ENCODE peak calls at places on chromosome 20, in six cellular contexts. C is H9, S is IMR-90, O is neuronal stem cell, T is trophoblast cell, E is mesendoderm. Z is an unnamed sample.

GRCh38 chr20:44858959-44859358 is 26.5 kb upstream of the YWHAB start:
- DNase-seq in O (no peak), S (no peak), C (no peak), E (peak; percentile 65), T (no peak), Z (peak; percentile 11)

GRCh38 chr20:12012241-12013222 is 94.8 kb downstream of the BTBD3 start:
- DNase-seq in E (peak; percentile 88), C (peak; percentile 76), O (peak; percentile 42), S (peak; percentile 52), T (peak; percentile 60), Z (peak; percentile 40)

GRCh38 chr20:48697845-48698491 is 129.8 kb downstream of the PREX1 start:
- DNase-seq in T (peak; percentile 98), O (no peak), S (peak; percentile 64), E (no peak), C (no peak), Z (peak; percentile 53)

GRCh38 chr20:64001607-64002011 is 20.7 kb downstream of the PRPF6 start:
- DNase-seq in E (no peak), O (no peak), C (no peak), S (peak; percentile 40), T (no peak), Z (no peak)

GRCh38 chr20:61516398-61517208 is 264.5 kb downstream of the CDH4 start:
- DNase-seq in O (no peak), S (peak; percentile 35), C (no peak), E (no peak), T (no peak), Z (peak; percentile 6)

GRCh38 chr20:15703171-15703911 is 869.9 kb downstream of the KIF16B start:
- DNase-seq in S (peak; percentile 87), C (no peak), E (no peak), T (no peak), O (no peak), Z (no peak)

GRCh38 chr20:17681741-17682102 is 320 bp downstream of the RRBP1 start:
- DNase-seq in S (no peak), T (no peak), O (no peak), E (no peak), C (no peak), Z (no peak)

GRCh38 chr20:12592756-12593155 is 416.0 kb upstream of the SPTLC3 start:
- DNase-seq in S (no peak), E (peak; percentile 40), T (peak; percentile 63), C (no peak), O (no peak), Z (no peak)

GRCh38 chr20:29873946-29874345 is 1383.5 kb upstream of the DEFB115 start:
- DNase-seq in O (peak; percentile 58), C (peak; percentile 65), T (no peak), S (peak; percentile 22), E (peak; percentile 71), Z (peak; percentile 33)

GRCh38 chr20:19811231-19811630 is 53.2 kb downstream of the RIN2 start:
- DNase-seq in O (no peak), S (no peak), T (no peak), E (no peak), C (no peak), Z (no peak)

GRCh38 chr20:11271920-11272594 is 598.3 kb upstream of the JAG1 start:
- DNase-seq in S (no peak), O (peak; percentile 51), E (no peak), C (no peak), T (no peak), Z (no peak)

GRCh38 chr20:1281279-1282057 is 15.4 kb downstream of the SNPH start:
- DNase-seq in C (peak; percentile 10), T (no peak), S (no peak), O (no peak), E (no peak), Z (no peak)

GRCh38 chr20:855466-856360 is 22.2 kb downstream of the FAM110A start:
- DNase-seq in C (no peak), O (no peak), E (no peak), S (no peak), T (peak; percentile 64), Z (no peak)

GRCh38 chr20:52209154-52209571 is 17.6 kb upstream of the ZFP64 start:
- DNase-seq in C (peak; percentile 84), E (peak; percentile 42), S (no peak), T (no peak), O (no peak), Z (no peak)

GRCh38 chr20:26216025-26216424 is 519.4 kb upstream of the ZNF337 start:
- DNase-seq in C (no peak), T (no peak), O (no peak), S (peak; percentile 20), E (no peak), Z (no peak)

GRCh38 chr20:2165871-2166270 is 64.2 kb downstream of the STK35 start:
- DNase-seq in O (no peak), C (no peak), S (no peak), T (no peak), E (no peak), Z (no peak)

GRCh38 chr20:31535298-31535697 is 21.1 kb downstream of the HM13 start:
- DNase-seq in T (no peak), E (no peak), O (no peak), C (no peak), S (no peak), Z (no peak)

GRCh38 chr20:407097-407952 is 774 bp upstream of the RBCK1 start:
- DNase-seq in C (peak; percentile 92), S (peak; percentile 59), O (peak; percentile 70), E (peak; percentile 92), T (peak; percentile 81), Z (peak; percentile 83)

GRCh38 chr20:19882446-19882845 is 124.4 kb downstream of the RIN2 start:
- DNase-seq in O (no peak), T (no peak), S (no peak), C (no peak), E (no peak), Z (no peak)

GRCh38 chr20:64005394-64005793 is 24.5 kb downstream of the PRPF6 start:
- DNase-seq in O (no peak), S (peak; percentile 16), E (no peak), T (no peak), C (no peak), Z (peak; percentile 5)

GRCh38 chr20:47680804-47681529 is 104.3 kb downstream of the SULF2 start:
- DNase-seq in S (peak; percentile 13), C (no peak), E (no peak), O (no peak), T (peak; percentile 69), Z (no peak)

GRCh38 chr20:44785768-44786167 is 24.6 kb downstream of the RIMS4 start:
- DNase-seq in C (peak; percentile 87), O (no peak), T (no peak), E (peak; percentile 93), S (no peak), Z (no peak)

GRCh38 chr20:11516448-11516847 is 401.2 kb upstream of the BTBD3 start:
- DNase-seq in S (no peak), T (no peak), C (no peak), O (no peak), E (no peak), Z (no peak)

GRCh38 chr20:50004175-50004574 is 21.4 kb downstream of the SNAI1 start:
- DNase-seq in C (no peak), S (no peak), E (no peak), O (no peak), T (no peak), Z (no peak)

GRCh38 chr20:50008007-50008406 is 25.2 kb downstream of the SNAI1 start:
- DNase-seq in C (no peak), T (no peak), O (no peak), E (no peak), S (no peak), Z (no peak)

GRCh38 chr20:50003253-50003656 is 20.5 kb downstream of the SNAI1 start:
- DNase-seq in C (no peak), S (peak; percentile 95), T (peak; percentile 31), O (no peak), E (no peak), Z (peak; percentile 93)

GRCh38 chr20:50007369-50007768 is 24.6 kb downstream of the SNAI1 start:
- DNase-seq in E (no peak), T (no peak), C (no peak), O (no peak), S (no peak), Z (no peak)

GRCh38 chr20:50005378-50006020 is 22.7 kb downstream of the SNAI1 start:
- DNase-seq in S (no peak), E (no peak), C (no peak), O (no peak), T (no peak), Z (no peak)
- H3K23ac ChIP-seq in S (no peak overlapping the region), E (no peak overlapping the region), C (no peak overlapping the region), O (no peak overlapping the region), T (no peak overlapping the region), Z (no peak overlapping the region)

GRCh38 chr20:39049684-39050554 is 87.8 kb downstream of the DHX35 start:
- DNase-seq in O (peak; percentile 78), C (peak; percentile 91), E (peak; percentile 85), T (peak; percentile 51), S (peak; percentile 51), Z (peak; percentile 71)

GRCh38 chr20:39049148-39049547 is 87.0 kb downstream of the DHX35 start:
- DNase-seq in E (no peak), T (no peak), O (no peak), C (no peak), S (no peak), Z (no peak)

GRCh38 chr20:39050555-39050902 is 88.4 kb downstream of the DHX35 start:
- DNase-seq in C (no peak), O (no peak), S (no peak), E (no peak), T (no peak), Z (no peak)

GRCh38 chr20:39057143-39057542 is 95.0 kb downstream of the DHX35 start:
- DNase-seq in E (no peak), C (no peak), S (no peak), T (no peak), O (no peak), Z (no peak)

GRCh38 chr20:39052676-39053075 is 90.5 kb downstream of the DHX35 start:
- DNase-seq in O (no peak), S (no peak), T (no peak), E (no peak), C (no peak), Z (no peak)
- H3K4ac ChIP-seq in O (no peak overlapping the region), S (no peak overlapping the region), T (no peak overlapping the region), E (no peak overlapping the region), C (no peak overlapping the region), Z (no peak overlapping the region)

GRCh38 chr20:21206571-21206970 is 80.7 kb downstream of the KIZ start:
- DNase-seq in T (no peak), C (no peak), S (no peak), E (no peak), O (no peak), Z (no peak)
- H3K23ac ChIP-seq in T (no peak overlapping the region), C (no peak overlapping the region), S (no peak overlapping the region), E (no peak overlapping the region), O (no peak overlapping the region), Z (no peak overlapping the region)

DNA sequence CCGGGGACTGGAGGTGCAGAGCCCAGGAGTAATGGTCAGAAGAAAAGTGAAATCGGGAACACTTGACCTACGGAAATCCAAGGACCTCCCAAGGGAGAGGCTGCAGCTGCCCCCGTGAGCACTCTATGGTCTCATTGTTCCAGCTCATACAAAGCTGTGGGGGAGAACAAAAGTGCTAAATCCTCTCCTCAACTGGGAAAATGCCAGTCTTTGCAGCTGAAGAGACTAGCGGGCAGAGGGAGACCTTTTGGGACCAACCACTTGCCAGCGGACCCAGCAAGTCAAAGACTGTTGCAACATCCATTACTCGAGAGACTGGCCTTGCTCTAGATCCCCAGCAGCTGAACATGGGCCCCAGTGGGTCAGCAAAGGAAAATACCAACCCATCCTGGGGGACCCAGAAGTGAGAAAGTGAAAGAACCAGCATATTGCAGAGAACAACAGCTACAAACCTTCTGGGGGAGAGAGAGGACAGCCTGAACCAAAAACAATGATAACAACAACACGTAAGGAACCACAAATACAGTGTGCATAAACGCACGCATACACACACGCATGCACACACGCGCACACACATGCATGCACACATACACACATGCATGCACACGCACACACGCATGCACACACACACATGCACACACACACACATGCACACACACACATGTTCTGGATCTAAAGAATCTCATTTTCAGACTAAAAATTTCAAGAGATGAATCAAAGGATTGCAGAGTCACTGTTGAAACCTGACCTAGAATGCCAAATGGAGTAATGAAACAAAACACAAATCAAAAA is 24.7 kb upstream of the ELMO2 start:
- DNase-seq in C (no peak), S (no peak), T (no peak), E (no peak), O (peak; percentile 18), Z (no peak)
- H3K4ac ChIP-seq in C (no peak overlapping the region), S (no peak overlapping the region), T (no peak overlapping the region), E (no peak overlapping the region), O (no peak overlapping the region), Z (no peak overlapping the region)

Z was measured in mesenchymal stem cell.